ENCODE peak calls at places on chromosomes 13 and 19, in nine cellular contexts. L is upper lobe of right lung, X is AG04450, W is colonic mucosa, J is bronchial epithelial cell, K is ascending aorta, F is GM23248, E is PC-3, C is psoas muscle. V is an unnamed sample. For H3K27me3, the result is how much of the 10 kb centered on the place peaks cover.

GRCh38 chr13:39364797-39365468 is 238.1 kb downstream of the LHFPL6 start:
- DNase-seq in E (peak), X (no peak), J (peak), W (no peak), F (peak), L (no peak), K (no peak), C (no peak), V (no peak)

GRCh38 chr19:36456831-36457230 is 32.5 kb downstream of the ZNF566 start:
- DNase-seq in L (no peak), J (no peak), X (no peak), C (no peak), K (no peak), E (no peak), F (no peak), W (no peak), V (no peak)

GRCh38 chr19:14517446-14517839 is 754 bp downstream of the DNAJB1 start:
- DNase-seq in L (no peak), F (peak), K (no peak), W (no peak), X (no peak), C (no peak), J (no peak), E (no peak), V (no peak)

GRCh38 chr19:8453616-8454015 is 8.8 kb downstream of the HNRNPM start:
- DNase-seq in J (no peak), X (no peak), E (no peak), W (no peak), K (no peak), C (no peak), L (no peak), F (no peak), V (no peak)

GRCh38 chr19:28329429-28329828 is 883.5 kb downstream of the UQCRFS1 start:
- DNase-seq in J (no peak), L (no peak), K (no peak), E (no peak), X (no peak), W (no peak), F (no peak), C (no peak), V (no peak)

GRCh38 chr19:33316521-33317284 is 14.4 kb upstream of the CEBPA start:
- DNase-seq in L (no peak), F (no peak), W (peak), C (no peak), K (no peak), E (peak), J (no peak), X (no peak), V (no peak)

GRCh38 chr13:27476943-27477681 is 26.7 kb upstream of the MTIF3 start:
- DNase-seq in W (no peak), J (peak), L (no peak), X (peak), F (peak), C (no peak), E (peak), K (no peak), V (peak)

GRCh38 chr13:73090812-73091187 is 32.0 kb downstream of the KLF5 start:
- DNase-seq in E (no peak), X (no peak), C (no peak), K (no peak), J (no peak), L (no peak), W (no peak), F (no peak), V (no peak)

GRCh38 chr19:42198676-42199439 is 18.6 kb downstream of the DEDD2 start:
- DNase-seq in W (peak), F (no peak), L (no peak), C (no peak), X (no peak), K (no peak), E (no peak), J (no peak), V (no peak)

GRCh38 chr19:5436101-5436947 is 18.9 kb upstream of the ZNRF4 start:
- DNase-seq in C (no peak), J (no peak), K (no peak), L (no peak), E (peak), X (peak), F (peak), W (no peak), V (peak)

GRCh38 chr19:18388328-18389094 is 2.6 kb downstream of the GDF15 start:
- DNase-seq in L (peak), E (peak), K (no peak), X (no peak), W (peak), J (no peak), C (peak), F (peak), V (no peak)

GRCh38 chr19:14536926-14537692 is 7.7 kb downstream of the TECR start:
- DNase-seq in E (peak), C (peak), X (no peak), K (no peak), J (peak), F (peak), L (peak), W (peak), V (peak)

GRCh38 chr13:30865131-30866009 is 40.7 kb upstream of the MEDAG start:
- DNase-seq in C (peak), L (peak), K (no peak), W (peak), F (peak), J (peak), E (peak), X (peak), V (peak)
- H3K4me3 ChIP-seq in C (no peak), L (no peak), K (peak), W (no peak), F (peak), J (no peak), E (peak), X (peak), V (peak)

GRCh38 chr19:9941646-9942045 is 5.3 kb upstream of the OLFM2 start:
- DNase-seq in X (no peak), F (peak), J (no peak), L (no peak), C (no peak), K (no peak), E (no peak), W (no peak), V (no peak)
- H3K27me3 ChIP-seq in X (under half), F (under half), J (under half), L (under half), C (under half), K (under half), E (under half), W (under half), V (under half)

GRCh38 chr13:48449656-48450055 is 36.7 kb upstream of the LPAR6 start:
- DNase-seq in F (peak), C (no peak), X (no peak), K (no peak), L (no peak), E (peak), W (no peak), J (no peak), V (no peak)

GRCh38 chr13:48448963-48449614 is 36.2 kb upstream of the LPAR6 start:
- DNase-seq in X (peak), E (peak), J (peak), L (no peak), K (no peak), C (no peak), W (no peak), F (peak), V (no peak)

GRCh38 chr13:48446454-48446853 is 33.5 kb upstream of the LPAR6 start:
- DNase-seq in C (no peak), K (no peak), L (no peak), W (no peak), X (peak), E (peak), J (peak), F (peak), V (peak)

GRCh38 chr13:48443442-48444208 is 30.7 kb upstream of the LPAR6 start:
- DNase-seq in C (no peak), W (no peak), L (no peak), E (no peak), J (no peak), K (no peak), F (no peak), X (no peak), V (no peak)

GRCh38 chr13:48448285-48448962 is 35.5 kb upstream of the LPAR6 start:
- DNase-seq in J (peak), E (peak), X (no peak), K (no peak), C (no peak), W (no peak), L (no peak), F (peak), V (no peak)
- H3K4me3 ChIP-seq in J (no peak), E (peak), X (no peak), K (no peak), C (no peak), W (no peak), L (peak), F (peak), V (no peak)

GRCh38 chr13:112342841-112343361 is 33.3 kb upstream of the SPACA7 start:
- DNase-seq in L (no peak), E (no peak), F (no peak), X (no peak), C (no peak), J (no peak), K (no peak), W (no peak), V (no peak)
- H3K27me3 ChIP-seq in L (half or more), E (half or more), F (under half), X (under half), C (under half), J (under half), K (under half), W (under half), V (under half)

DNA sequence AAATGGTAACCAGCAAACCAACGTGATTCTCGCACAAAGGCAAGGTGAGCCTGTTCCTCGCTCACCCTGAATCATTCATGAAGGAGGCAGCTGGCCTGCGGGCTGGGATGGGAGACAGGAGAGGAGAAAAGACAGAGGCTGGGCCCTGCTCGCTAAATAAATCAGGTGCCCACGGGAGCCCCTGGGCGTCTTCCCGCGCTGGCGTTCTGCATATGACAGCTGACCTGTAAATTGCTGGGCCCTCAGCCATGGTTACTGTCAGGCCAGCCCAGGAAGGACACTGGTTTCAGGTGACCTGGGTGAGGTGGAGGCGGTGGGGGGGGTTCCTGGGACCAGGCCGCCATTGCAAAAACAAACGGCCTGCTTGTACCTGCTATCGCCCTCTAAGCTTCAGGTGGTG is 3.5 kb upstream of the PTBP1 start:
- DNase-seq in F (no peak), L (no peak), K (no peak), J (no peak), C (no peak), E (no peak), W (no peak), X (no peak), V (no peak)
- H3K4me3 ChIP-seq in F (no peak), L (no peak), K (no peak), J (no peak), C (no peak), E (no peak), W (no peak), X (no peak), V (no peak)

DNA sequence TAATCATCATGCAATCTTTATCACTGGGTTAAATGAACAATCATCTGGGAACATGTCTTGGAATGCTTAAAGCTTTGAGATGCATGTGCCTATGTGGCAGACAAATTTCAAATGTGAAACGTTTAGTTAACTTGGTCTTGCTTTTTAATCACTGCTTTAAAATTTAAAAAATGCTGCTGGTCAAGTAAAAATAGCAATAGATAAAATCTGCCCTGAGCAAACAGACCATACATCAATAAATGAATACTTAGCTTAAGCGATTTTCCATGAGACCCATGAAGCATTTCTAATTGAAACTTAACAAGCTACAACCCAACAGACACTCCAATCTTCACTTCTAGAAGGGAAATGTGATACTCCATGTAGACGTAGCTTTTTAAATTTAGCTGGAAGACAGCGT is 1.9 kb upstream of the KL start:
- DNase-seq in L (no peak), W (no peak), C (no peak), E (peak), J (no peak), K (no peak), X (no peak), F (no peak), V (no peak)
- H3K27me3 ChIP-seq in L (under half), W (under half), C (under half), E (under half), J (under half), K (under half), X (under half), F (under half), V (under half)

GRCh38 chr19:10625762-10626138 is 397 bp downstream of the SLC44A2 start:
- DNase-seq in X (no peak), F (no peak), L (no peak), C (no peak), W (peak), J (no peak), E (peak), K (no peak), V (no peak)
- H3K4me3 ChIP-seq in X (peak), F (peak), L (peak), C (peak), W (peak), J (peak), E (peak), K (peak), V (peak)

GRCh38 chr13:43484432-43485225 is 302.1 kb downstream of the ENOX1 start:
- DNase-seq in W (no peak), L (no peak), K (no peak), J (no peak), F (no peak), C (no peak), E (no peak), X (no peak), V (no peak)
- H3K27me3 ChIP-seq in W (under half), L (under half), K (under half), J (under half), F (under half), C (under half), E (under half), X (under half), V (under half)

GRCh38 chr13:114164681-114165429 is 14.2 kb upstream of the CFAP97D2 start:
- DNase-seq in K (no peak), F (no peak), C (no peak), J (no peak), E (no peak), W (no peak), X (no peak), L (peak), V (no peak)

GRCh38 chr13:114162533-114162922 is 16.5 kb upstream of the CFAP97D2 start:
- DNase-seq in W (no peak), J (no peak), L (no peak), K (no peak), E (no peak), F (no peak), X (no peak), C (no peak), V (no peak)

GRCh38 chr13:114161028-114161556 is 18.0 kb upstream of the CFAP97D2 start:
- DNase-seq in W (no peak), C (no peak), X (no peak), E (peak), F (no peak), L (no peak), K (no peak), J (no peak), V (no peak)

GRCh38 chr13:114164027-114164426 is 15.0 kb upstream of the CFAP97D2 start:
- DNase-seq in J (no peak), K (no peak), L (no peak), E (no peak), W (no peak), C (no peak), X (no peak), F (no peak), V (no peak)

DNA sequence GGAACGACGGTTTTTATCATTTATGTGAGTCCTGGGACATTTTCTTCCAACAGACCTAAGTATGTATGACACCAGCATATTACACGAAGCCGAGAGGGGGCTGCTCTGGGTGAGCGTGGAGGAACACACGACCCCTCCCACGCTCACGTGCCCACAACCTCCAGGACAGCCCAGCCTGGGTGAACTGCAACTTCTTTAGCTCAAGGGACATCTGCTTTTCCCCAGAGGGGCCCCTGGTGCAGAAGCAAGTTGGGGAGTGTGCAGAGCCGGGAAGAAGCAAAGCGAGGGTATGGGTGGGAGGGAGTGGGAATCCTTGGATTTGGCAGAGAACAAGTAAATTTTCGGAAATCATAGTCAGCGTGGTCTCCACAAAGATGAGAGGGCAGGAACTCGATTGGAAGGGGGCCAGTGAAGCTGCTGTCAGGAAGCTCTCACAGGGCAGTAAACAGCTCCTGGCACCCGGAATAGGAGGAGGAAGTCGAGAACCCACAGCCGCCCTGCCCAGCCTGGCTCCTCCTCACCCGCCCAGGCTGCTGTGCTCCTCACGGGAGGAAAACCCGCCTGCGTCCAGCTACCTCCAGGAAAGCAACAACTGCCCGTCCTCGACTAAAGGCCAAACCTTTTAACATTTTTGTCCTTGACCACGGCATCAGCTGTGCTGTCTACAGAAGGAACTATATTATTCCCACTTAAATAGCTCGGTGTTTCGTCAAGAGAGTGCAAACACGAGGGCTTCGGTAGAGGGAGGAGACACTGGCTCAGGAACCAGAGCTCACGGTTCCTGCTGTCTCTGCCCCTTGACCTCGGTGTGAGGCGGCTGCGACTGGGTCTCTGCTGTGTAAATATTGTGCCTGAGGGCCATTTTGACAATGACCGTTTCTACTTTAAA is 17.2 kb upstream of the CFAP97D2 start:
- DNase-seq in C (peak), K (no peak), J (peak), L (peak), E (peak), F (peak), X (no peak), W (peak), V (no peak)
- H3K4me3 ChIP-seq in C (no peak), K (no peak), J (peak), L (peak), E (peak), F (peak), X (peak), W (no peak), V (peak)